ENCODE peak calls at places on chromosomes 3 and 15, in four cellular contexts. I is neural crest cell, Y is HCT116, N is NCI-H2081. R is an unnamed sample.

GRCh38 chr3:126676919-126677705 is 22.2 kb upstream of the TXNRD3 start:
- DNase-seq in I (no peak), Y (no peak), N (no peak), R (no peak)

GRCh38 chr3:108588616-108589015 is 622 bp downstream of the CIP2A start:
- DNase-seq in I (no peak), Y (no peak), N (no peak), R (peak)

GRCh38 chr3:58184982-58185360 is 25.8 kb downstream of the DNASE1L3 start:
- DNase-seq in I (no peak), Y (no peak), N (no peak), R (no peak)

GRCh38 chr3:127438951-127439350 is 151.1 kb upstream of the PRR20G start:
- DNase-seq in I (no peak), Y (no peak), N (no peak), R (no peak)

GRCh38 chr15:39976291-39977274 is 42.7 kb downstream of the EIF2AK4 start:
- DNase-seq in I (peak), Y (no peak), N (peak), R (no peak)

GRCh38 chr15:61364871-61365270 is 135.8 kb upstream of the RORA start:
- DNase-seq in I (peak), Y (no peak), N (no peak), R (no peak)

GRCh38 chr3:132265008-132265407 is 52.2 kb upstream of the ACP3 start:
- DNase-seq in I (no peak), Y (no peak), N (no peak), R (no peak)

GRCh38 chr3:35778201-35778600 is 138.9 kb downstream of the ARPP21 start:
- DNase-seq in I (no peak), Y (no peak), N (no peak), R (no peak)

GRCh38 chr15:50298340-50298739 is 32.8 kb upstream of the HDC start:
- DNase-seq in I (no peak), Y (no peak), N (no peak), R (no peak)

GRCh38 chr3:58565621-58566397 is 11.4 kb downstream of the FAM107A start:
- DNase-seq in I (no peak), Y (no peak), N (no peak), R (no peak)

R was measured in NAMALWA.